ENCODE peak calls at places on chromosome 6, in five cellular contexts. F is HepG2, L is K562, V is endothelial cell of umbilical vein, O is H1. H is an unnamed sample.

GRCh38 chr6:86856937-86857563 is 80.3 kb upstream of the HTR1E start:
- DNase-seq in V (peak; percentile 43), O (peak; percentile 3), F (peak; percentile 33), L (peak; percentile 40), H (peak; percentile 3)

GRCh38 chr6:56009620-56010019 is 134.2 kb upstream of the BMP5 start:
- DNase-seq in F (no peak), L (no peak), O (no peak), V (no peak), H (no peak)

GRCh38 chr6:75775219-75775618 is 26.2 kb downstream of the MYO6 start:
- DNase-seq in F (no peak), V (no peak), O (no peak), L (peak; percentile 90), H (no peak)

GRCh38 chr6:36936824-36937223 is 17.7 kb upstream of the PI16 start:
- DNase-seq in V (no peak), L (peak; percentile 38), O (no peak), F (no peak), H (no peak)

GRCh38 chr6:3318821-3319540 is 60.2 kb downstream of the PSMG4 start:
- DNase-seq in V (no peak), F (no peak), L (no peak), O (no peak), H (no peak)

GRCh38 chr6:7479801-7480266 is 61.6 kb upstream of the DSP start:
- DNase-seq in O (no peak), L (peak; percentile 21), F (no peak), V (peak; percentile 6), H (peak; percentile 51)

GRCh38 chr6:137489410-137490371 is 4.5 kb downstream of the OLIG3 start:
- DNase-seq in F (no peak), L (peak; percentile 5), V (no peak), O (no peak), H (no peak)

GRCh38 chr6:108714774-108715414 is 133.3 kb upstream of the ARMC2 start:
- DNase-seq in F (peak; percentile 20), O (no peak), L (no peak), V (no peak), H (no peak)

GRCh38 chr6:47752801-47753200 is 29.0 kb upstream of the OPN5 start:
- DNase-seq in V (no peak), L (no peak), F (peak; percentile 64), O (no peak), H (no peak)

GRCh38 chr6:82589509-82590206 is 226.0 kb downstream of the TPBG start:
- DNase-seq in V (peak; percentile 3), L (peak; percentile 8), F (peak; percentile 3), O (peak; percentile 7), H (peak; percentile 67)

GRCh38 chr6:143805832-143806281 is 37.3 kb upstream of the LTV1 start:
- DNase-seq in V (no peak), L (peak; percentile 53), F (no peak), O (no peak), H (no peak)

GRCh38 chr6:163416640-163417253 is 2.2 kb downstream of the QKI start:
- DNase-seq in V (peak; percentile 91), L (peak; percentile 79), F (peak; percentile 88), O (no peak), H (peak; percentile 75)

GRCh38 chr6:143592335-143592734 is 80.8 kb upstream of the FUCA2 start:
- DNase-seq in F (peak; percentile 23), O (no peak), L (peak; percentile 75), V (no peak), H (peak; percentile 19)

GRCh38 chr6:111789593-111789992 is 83.7 kb downstream of the FYN start:
- DNase-seq in F (no peak), V (no peak), L (no peak), O (no peak), H (no peak)

GRCh38 chr6:116424001-116424400 is 37.2 kb upstream of the CALHM6 start:
- DNase-seq in F (no peak), L (no peak), O (no peak), V (no peak), H (peak; percentile 17)

GRCh38 chr6:21749754-21750153 is 156.2 kb downstream of the SOX4 start:
- DNase-seq in L (no peak), F (no peak), V (no peak), O (no peak), H (no peak)

GRCh38 chr6:11437824-11438459 is 99.6 kb upstream of the TMEM170B start:
- DNase-seq in F (no peak), O (no peak), V (peak; percentile 81), L (no peak), H (no peak)

GRCh38 chr6:130680118-130680517 is 147.1 kb upstream of the SMLR1 start:
- DNase-seq in L (no peak), F (no peak), O (no peak), V (no peak), H (no peak)

GRCh38 chr6:44113396-44113795 is 13.9 kb downstream of the MRPL14 start:
- DNase-seq in O (no peak), L (no peak), V (no peak), F (no peak), H (no peak)

GRCh38 chr6:53327017-53327395 is 21.7 kb downstream of the ELOVL5 start:
- DNase-seq in F (no peak), L (no peak), O (no peak), V (no peak), H (no peak)
- H3K27ac ChIP-seq in F (no peak overlapping the region), L (peak overlapping the region; percentile 59), O (no peak overlapping the region), V (no peak overlapping the region), H (peak overlapping the region; percentile 82)

DNA sequence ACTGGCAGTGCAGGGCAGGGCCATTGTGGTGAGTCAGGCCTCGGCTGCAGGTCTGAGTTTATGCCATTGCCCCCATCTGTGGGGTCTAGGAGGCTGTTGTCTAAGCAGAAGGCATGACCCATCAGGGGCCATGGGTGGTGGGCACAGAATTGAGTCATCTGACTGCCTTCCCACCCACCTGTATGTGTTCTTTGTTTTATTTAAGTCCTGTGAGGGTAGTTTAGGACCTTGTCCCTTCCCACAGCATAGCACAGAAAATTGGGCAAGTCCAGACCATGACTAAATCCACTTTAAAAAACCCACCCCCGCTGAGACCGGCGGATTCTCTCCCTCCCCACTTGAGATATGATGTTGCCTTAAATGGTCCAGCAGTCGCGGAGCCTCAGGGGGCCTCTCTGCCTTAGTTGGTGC is 40.3 kb downstream of the ERMARD start:
- DNase-seq in V (no peak), O (no peak), F (no peak), L (no peak), H (no peak)
- TF ChIP-seq JUN in V (no peak), O (no peak), F (no peak), L (no peak), H (no peak)

DNA sequence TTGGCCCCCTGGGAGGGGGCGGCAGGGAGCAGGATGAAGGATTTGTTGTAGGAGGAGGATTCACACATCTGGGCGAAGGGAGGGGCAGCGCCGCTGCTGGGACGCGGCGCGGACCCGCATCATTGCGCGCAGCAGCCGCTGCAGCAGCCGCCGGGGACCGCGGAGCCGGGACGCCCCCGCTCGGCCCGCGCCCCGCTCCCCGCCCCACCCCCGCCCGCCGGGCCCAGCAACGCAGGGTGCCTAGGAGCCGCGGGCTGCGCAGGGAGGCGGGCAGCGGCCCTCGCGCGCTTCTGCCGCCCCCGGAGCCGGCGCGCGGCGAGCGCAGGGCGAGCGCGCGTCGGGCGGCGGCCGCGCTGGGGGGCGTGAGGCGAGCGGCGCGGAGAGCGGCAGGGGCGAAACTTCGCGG is 206 bp upstream of the NKAIN2 start:
- DNase-seq in F (no peak), V (no peak), O (no peak), L (no peak), H (no peak)
- H3K27ac ChIP-seq in F (no peak overlapping the region), V (no peak overlapping the region), O (no peak overlapping the region), L (no peak overlapping the region), H (no peak overlapping the region)

GRCh38 chr6:159829515-159829914 is 29.4 kb downstream of the PNLDC1 start:
- DNase-seq in F (no peak), L (no peak), V (no peak), O (no peak), H (no peak)
- TF ChIP-seq JUN in F (no peak), L (no peak), V (no peak), O (no peak), H (no peak)

DNA sequence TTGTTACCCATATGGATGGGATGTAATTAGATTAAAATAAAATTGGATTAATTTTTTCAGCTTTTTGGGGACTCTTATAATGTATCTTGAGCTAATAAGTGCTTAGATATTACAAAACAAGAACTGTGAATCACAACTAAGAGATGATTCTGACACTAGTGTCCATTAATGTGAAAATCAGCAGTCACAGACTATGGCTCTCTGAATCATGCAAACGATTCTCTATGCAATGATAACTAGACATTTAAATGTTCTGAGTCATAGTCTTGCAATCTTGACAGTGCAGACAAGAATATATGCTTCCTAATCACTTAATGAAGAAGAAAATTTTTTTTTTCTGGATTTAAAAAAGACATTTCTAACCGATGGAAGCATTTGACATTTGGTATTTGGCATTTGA is 82.2 kb upstream of the OPRM1 start:
- DNase-seq in L (no peak), F (no peak), O (no peak), V (no peak), H (no peak)
- H3K27ac ChIP-seq in L (no peak overlapping the region), F (no peak overlapping the region), O (no peak overlapping the region), V (no peak overlapping the region), H (no peak overlapping the region)

H was measured in A549.